ENCODE peak calls at places on chromosomes 5 and 9, in nine cellular contexts. G is ureter, Z is fibroblast of lung, F is sigmoid colon, H is SK-N-DZ, E is hippocampal formation, K is left lung, X is WTC11, Q is tibial artery. W is an unnamed sample.

GRCh38 chr5:58317808-58318207 is 142.1 kb downstream of the PLK2 start:
- DNase-seq in G (no peak), Z (no peak), F (no peak), H (no peak), E (no peak), K (no peak), X (no peak), Q (no peak), W (no peak)

GRCh38 chr9:75101004-75101601 is 12.8 kb downstream of the OSTF1 start:
- DNase-seq in G (no peak), Z (no peak), F (no peak), H (no peak), E (no peak), K (peak), X (no peak), Q (no peak), W (no peak)

GRCh38 chr5:55407059-55407684 is 99.4 kb downstream of the MTREX start:
- DNase-seq in G (no peak), Z (peak), F (no peak), H (peak), E (peak), K (no peak), X (no peak), Q (no peak), W (no peak)

GRCh38 chr5:172897691-172898512 is 61.3 kb upstream of the RPL26L1 start:
- DNase-seq in G (no peak), Z (peak), F (no peak), H (no peak), E (no peak), K (no peak), X (no peak), Q (no peak), W (no peak)

GRCh38 chr5:123545506-123545905 is 33.5 kb downstream of the CSNK1G3 start:
- DNase-seq in G (no peak), Z (peak), F (no peak), H (peak), E (no peak), K (no peak), X (peak), Q (no peak), W (no peak)

GRCh38 chr9:137422668-137423000 is 328 bp downstream of the EXD3 start:
- DNase-seq in G (no peak), Z (no peak), F (peak), H (no peak), E (no peak), K (no peak), X (peak), Q (no peak), W (no peak)

GRCh38 chr5:126100767-126101166 is 322.4 kb upstream of the GRAMD2B start:
- DNase-seq in G (peak), Z (no peak), F (no peak), H (peak), E (no peak), K (no peak), X (peak), Q (no peak), W (no peak)

GRCh38 chr5:160480652-160481051 is 59.0 kb downstream of the PTTG1 start:
- DNase-seq in G (no peak), Z (no peak), F (no peak), H (no peak), E (no peak), K (no peak), X (no peak), Q (no peak), W (no peak)

GRCh38 chr5:68408345-68408871 is 192.9 kb downstream of the PIK3R1 start:
- DNase-seq in G (no peak), Z (no peak), F (no peak), H (no peak), E (no peak), K (no peak), X (no peak), Q (no peak), W (no peak)

GRCh38 chr5:65474129-65474711 is 7.5 kb downstream of the ADAMTS6 start:
- DNase-seq in G (no peak), Z (peak), F (no peak), H (no peak), E (no peak), K (no peak), X (no peak), Q (no peak), W (no peak)

GRCh38 chr9:82621446-82621845 is 441.5 kb downstream of the RASEF start:
- DNase-seq in G (no peak), Z (peak), F (no peak), H (no peak), E (no peak), K (no peak), X (no peak), Q (no peak), W (no peak)

GRCh38 chr9:14315754-14316573 is 2.0 kb upstream of the NFIB start:
- DNase-seq in G (peak), Z (peak), F (no peak), H (peak), E (no peak), K (no peak), X (peak), Q (peak), W (peak)

GRCh38 chr9:134783699-134784039 is 96.9 kb upstream of the FCN2 start:
- DNase-seq in G (peak), Z (peak), F (peak), H (no peak), E (no peak), K (peak), X (no peak), Q (no peak), W (no peak)

GRCh38 chr5:149035282-149035882 is 27.5 kb downstream of the SH3TC2 start:
- DNase-seq in G (peak), Z (peak), F (peak), H (peak), E (peak), K (peak), X (peak), Q (peak), W (peak)

GRCh38 chr9:134989206-134990065 is 71.7 kb upstream of the FCN1 start:
- DNase-seq in G (no peak), Z (no peak), F (peak), H (no peak), E (no peak), K (peak), X (no peak), Q (peak), W (no peak)

GRCh38 chr5:126002222-126002897 is 420.8 kb upstream of the GRAMD2B start:
- DNase-seq in G (peak), Z (peak), F (no peak), H (peak), E (peak), K (peak), X (no peak), Q (peak), W (no peak)

GRCh38 chr9:4984571-4985375 is at the start of gene JAK2:
- DNase-seq in G (peak), Z (peak), F (peak), H (peak), E (peak), K (peak), X (peak), Q (peak), W (peak)

GRCh38 chr5:179819296-179820126 is 1.2 kb upstream of the SQSTM1 start:
- DNase-seq in G (peak), Z (peak), F (peak), H (peak), E (peak), K (peak), X (peak), Q (peak), W (no peak)

GRCh38 chr9:133247632-133248031 is 27.4 kb downstream of the ABO start:
- DNase-seq in G (no peak), Z (no peak), F (no peak), H (no peak), E (no peak), K (no peak), X (no peak), Q (no peak), W (peak)

GRCh38 chr5:180353963-180354574 is 933 bp upstream of the GFPT2 start:
- DNase-seq in G (no peak), Z (no peak), F (no peak), H (no peak), E (no peak), K (no peak), X (no peak), Q (no peak), W (no peak)

GRCh38 chr5:68522863-68523262 is 307.3 kb downstream of the PIK3R1 start:
- DNase-seq in G (no peak), Z (peak), F (no peak), H (no peak), E (no peak), K (no peak), X (no peak), Q (no peak), W (no peak)

GRCh38 chr5:134215757-134216156 is 10.1 kb downstream of the PPP2CA start:
- DNase-seq in G (no peak), Z (no peak), F (no peak), H (peak), E (no peak), K (no peak), X (no peak), Q (no peak), W (no peak)

GRCh38 chr9:27765931-27766835 is 192.9 kb upstream of the C9orf72 start:
- DNase-seq in G (no peak), Z (no peak), F (no peak), H (no peak), E (no peak), K (no peak), X (no peak), Q (no peak), W (no peak)

GRCh38 chr9:136955202-136955942 is 3.3 kb downstream of the LCN12 start:
- DNase-seq in G (no peak), Z (no peak), F (no peak), H (no peak), E (no peak), K (no peak), X (no peak), Q (no peak), W (no peak)

GRCh38 chr5:178387856-178388190 is 155.2 kb upstream of the PHYKPL start:
- DNase-seq in G (no peak), Z (no peak), F (peak), H (no peak), E (no peak), K (no peak), X (peak), Q (peak), W (peak)

GRCh38 chr9:4375424-4376195 is 75.7 kb upstream of the GLIS3 start:
- DNase-seq in G (no peak), Z (peak), F (no peak), H (no peak), E (no peak), K (no peak), X (no peak), Q (no peak), W (no peak)

GRCh38 chr5:17713301-17713700 is 79.0 kb downstream of the TAF11L14 start:
- DNase-seq in G (no peak), Z (no peak), F (no peak), H (no peak), E (no peak), K (no peak), X (no peak), Q (no peak), W (no peak)

GRCh38 chr5:103927739-103928138 is 365.1 kb upstream of the NUDT12 start:
- DNase-seq in G (no peak), Z (no peak), F (no peak), H (no peak), E (no peak), K (no peak), X (no peak), Q (no peak), W (no peak)

GRCh38 chr5:57386958-57387357 is 95.7 kb downstream of the ACTBL2 start:
- DNase-seq in G (no peak), Z (peak), F (no peak), H (no peak), E (no peak), K (no peak), X (no peak), Q (no peak), W (no peak)

GRCh38 chr5:108380531-108381021 is 1.3 kb downstream of the FBXL17 start:
- DNase-seq in G (peak), Z (peak), F (peak), H (peak), E (peak), K (peak), X (peak), Q (peak), W (peak)

GRCh38 chr9:109499061-109499630 is 1.0 kb upstream of the PTPN3 start:
- DNase-seq in G (no peak), Z (no peak), F (no peak), H (no peak), E (no peak), K (no peak), X (no peak), Q (no peak), W (no peak)

GRCh38 chr5:12294151-12294550 is 389.9 kb upstream of the CTNND2 start:
- DNase-seq in G (no peak), Z (no peak), F (no peak), H (no peak), E (no peak), K (no peak), X (no peak), Q (no peak), W (no peak)

GRCh38 chr9:22107202-22107601 is 98.1 kb upstream of the CDKN2B start:
- DNase-seq in G (no peak), Z (no peak), F (no peak), H (no peak), E (no peak), K (no peak), X (no peak), Q (no peak), W (no peak)

GRCh38 chr5:151612689-151613427 is 21.7 kb upstream of the FAT2 start:
- DNase-seq in G (no peak), Z (no peak), F (no peak), H (no peak), E (no peak), K (no peak), X (no peak), Q (no peak), W (no peak)

W was measured in type B pancreatic cell.